ENCODE peak calls at places on chromosomes 13 and 19, in seven cellular contexts. One of them, this sample, is unnamed.

GRCh38 chr13:100630564-100630963 is 42.0 kb upstream of the GGACT start:
- DNase-seq in neural progenitor cell: peak; percentile 78
- DNase-seq in CD8-positive, alpha-beta T cell: no peak
- DNase-seq in lower lobe of right lung: no peak
- DNase-seq in osteoblast: no peak
- DNase-seq in H9: no peak
- DNase-seq in heart right ventricle: no peak
- DNase-seq in this sample: no peak

GRCh38 chr13:62512194-62513141 is 1096.8 kb upstream of the PCDH20 start:
- DNase-seq in lower lobe of right lung: no peak
- DNase-seq in H9: peak; percentile 73
- DNase-seq in CD8-positive, alpha-beta T cell: no peak
- DNase-seq in heart right ventricle: no peak
- DNase-seq in neural progenitor cell: peak; percentile 69
- DNase-seq in osteoblast: peak; percentile 26
- DNase-seq in this sample: peak; percentile 63

GRCh38 chr13:113904411-113904810 is 40.5 kb upstream of the GAS6 start:
- DNase-seq in heart right ventricle: peak; percentile 62
- DNase-seq in osteoblast: no peak
- DNase-seq in CD8-positive, alpha-beta T cell: no peak
- DNase-seq in H9: peak; percentile 65
- DNase-seq in lower lobe of right lung: no peak
- DNase-seq in neural progenitor cell: peak; percentile 75
- DNase-seq in this sample: peak; percentile 41

GRCh38 chr13:79549355-79550106 is 68.6 kb downstream of the NDFIP2 start:
- DNase-seq in lower lobe of right lung: no peak
- DNase-seq in osteoblast: no peak
- DNase-seq in CD8-positive, alpha-beta T cell: no peak
- DNase-seq in heart right ventricle: no peak
- DNase-seq in H9: no peak
- DNase-seq in neural progenitor cell: no peak
- DNase-seq in this sample: no peak

GRCh38 chr13:43815204-43815603 is 28.4 kb upstream of the ENOX1 start:
- DNase-seq in CD8-positive, alpha-beta T cell: no peak
- DNase-seq in osteoblast: no peak
- DNase-seq in neural progenitor cell: no peak
- DNase-seq in heart right ventricle: peak; percentile 30
- DNase-seq in H9: no peak
- DNase-seq in lower lobe of right lung: no peak
- DNase-seq in this sample: no peak

GRCh38 chr13:59680429-59681024 is 483.2 kb downstream of the DIAPH3 start:
- DNase-seq in heart right ventricle: no peak
- DNase-seq in H9: no peak
- DNase-seq in CD8-positive, alpha-beta T cell: no peak
- DNase-seq in neural progenitor cell: peak; percentile 35
- DNase-seq in osteoblast: peak; percentile 43
- DNase-seq in lower lobe of right lung: no peak
- DNase-seq in this sample: no peak

GRCh38 chr13:44576396-44577235 is 486 bp upstream of the TSC22D1 start:
- DNase-seq in lower lobe of right lung: peak; percentile 52
- DNase-seq in neural progenitor cell: peak; percentile 62
- DNase-seq in CD8-positive, alpha-beta T cell: peak; percentile 15
- DNase-seq in osteoblast: no peak
- DNase-seq in heart right ventricle: no peak
- DNase-seq in H9: no peak
- DNase-seq in this sample: peak; percentile 23

GRCh38 chr13:113448885-113449692 is 4.2 kb downstream of the ADPRHL1 start:
- DNase-seq in lower lobe of right lung: peak; percentile 75
- DNase-seq in heart right ventricle: peak; percentile 28
- DNase-seq in osteoblast: peak; percentile 87
- DNase-seq in H9: no peak
- DNase-seq in CD8-positive, alpha-beta T cell: peak; percentile 9
- DNase-seq in neural progenitor cell: no peak
- DNase-seq in this sample: peak; percentile 89

GRCh38 chr13:109989686-109990085 is 203.3 kb upstream of the IRS2 start:
- DNase-seq in osteoblast: no peak
- DNase-seq in H9: no peak
- DNase-seq in heart right ventricle: no peak
- DNase-seq in CD8-positive, alpha-beta T cell: no peak
- DNase-seq in lower lobe of right lung: no peak
- DNase-seq in neural progenitor cell: no peak
- DNase-seq in this sample: no peak

GRCh38 chr13:48859168-48860105 is 116.3 kb upstream of the FNDC3A start:
- DNase-seq in H9: peak; percentile 49
- DNase-seq in heart right ventricle: no peak
- DNase-seq in CD8-positive, alpha-beta T cell: no peak
- DNase-seq in neural progenitor cell: no peak
- DNase-seq in lower lobe of right lung: no peak
- DNase-seq in osteoblast: no peak
- DNase-seq in this sample: no peak

GRCh38 chr19:13887529-13887928 is 10.6 kb downstream of the NANOS3 start:
- DNase-seq in heart right ventricle: no peak
- DNase-seq in lower lobe of right lung: no peak
- DNase-seq in H9: no peak
- DNase-seq in neural progenitor cell: no peak
- DNase-seq in osteoblast: peak; percentile 93
- DNase-seq in CD8-positive, alpha-beta T cell: no peak
- DNase-seq in this sample: no peak

GRCh38 chr19:13051581-13052165 is 51.0 kb downstream of the LYL1 start:
- DNase-seq in H9: peak; percentile 89
- DNase-seq in lower lobe of right lung: peak; percentile 90
- DNase-seq in CD8-positive, alpha-beta T cell: no peak
- DNase-seq in neural progenitor cell: peak; percentile 99
- DNase-seq in heart right ventricle: no peak
- DNase-seq in osteoblast: peak; percentile 73
- DNase-seq in this sample: peak; percentile 84

GRCh38 chr19:858868-859843 is at the start of gene CFD:
- DNase-seq in CD8-positive, alpha-beta T cell: no peak
- DNase-seq in heart right ventricle: no peak
- DNase-seq in lower lobe of right lung: peak; percentile 82
- DNase-seq in neural progenitor cell: no peak
- DNase-seq in osteoblast: peak; percentile 95
- DNase-seq in H9: no peak
- DNase-seq in this sample: no peak

GRCh38 chr19:33740811-33741396 is 55.8 kb upstream of the KCTD15 start:
- DNase-seq in neural progenitor cell: peak; percentile 90
- DNase-seq in H9: peak; percentile 69
- DNase-seq in lower lobe of right lung: no peak
- DNase-seq in CD8-positive, alpha-beta T cell: no peak
- DNase-seq in osteoblast: peak; percentile 78
- DNase-seq in heart right ventricle: peak; percentile 42
- DNase-seq in this sample: peak; percentile 31

GRCh38 chr13:98222081-98222554 is 45.0 kb upstream of the RNF113B start:
- DNase-seq in lower lobe of right lung: no peak
- DNase-seq in H9: no peak
- DNase-seq in CD8-positive, alpha-beta T cell: no peak
- DNase-seq in osteoblast: no peak
- DNase-seq in neural progenitor cell: no peak
- DNase-seq in heart right ventricle: no peak
- DNase-seq in this sample: peak; percentile 88

GRCh38 chr19:13001502-13002388 is 6.5 kb downstream of the NFIX start:
- DNase-seq in heart right ventricle: peak; percentile 82
- DNase-seq in neural progenitor cell: no peak
- DNase-seq in lower lobe of right lung: no peak
- DNase-seq in H9: no peak
- DNase-seq in osteoblast: peak; percentile 94
- DNase-seq in CD8-positive, alpha-beta T cell: no peak
- DNase-seq in this sample: no peak

GRCh38 chr19:10408511-10409291 is 5.4 kb upstream of the CDC37 start:
- DNase-seq in heart right ventricle: no peak
- DNase-seq in neural progenitor cell: no peak
- DNase-seq in osteoblast: peak; percentile 85
- DNase-seq in CD8-positive, alpha-beta T cell: no peak
- DNase-seq in lower lobe of right lung: peak; percentile 84
- DNase-seq in H9: no peak
- DNase-seq in this sample: peak; percentile 73

GRCh38 chr19:19146000-19146608 is 7.8 kb upstream of the TMEM161A start:
- DNase-seq in osteoblast: peak; percentile 97
- DNase-seq in lower lobe of right lung: peak; percentile 86
- DNase-seq in CD8-positive, alpha-beta T cell: peak; percentile 78
- DNase-seq in neural progenitor cell: peak; percentile 72
- DNase-seq in heart right ventricle: peak; percentile 76
- DNase-seq in H9: peak; percentile 89
- DNase-seq in this sample: peak; percentile 81

GRCh38 chr19:9538183-9539058 is at the start of gene ZNF426:
- DNase-seq in H9: peak; percentile 89
- DNase-seq in lower lobe of right lung: peak; percentile 91
- DNase-seq in neural progenitor cell: peak; percentile 93
- DNase-seq in heart right ventricle: peak; percentile 90
- DNase-seq in CD8-positive, alpha-beta T cell: peak; percentile 77
- DNase-seq in osteoblast: peak; percentile 98
- DNase-seq in this sample: peak; percentile 79

DNA sequence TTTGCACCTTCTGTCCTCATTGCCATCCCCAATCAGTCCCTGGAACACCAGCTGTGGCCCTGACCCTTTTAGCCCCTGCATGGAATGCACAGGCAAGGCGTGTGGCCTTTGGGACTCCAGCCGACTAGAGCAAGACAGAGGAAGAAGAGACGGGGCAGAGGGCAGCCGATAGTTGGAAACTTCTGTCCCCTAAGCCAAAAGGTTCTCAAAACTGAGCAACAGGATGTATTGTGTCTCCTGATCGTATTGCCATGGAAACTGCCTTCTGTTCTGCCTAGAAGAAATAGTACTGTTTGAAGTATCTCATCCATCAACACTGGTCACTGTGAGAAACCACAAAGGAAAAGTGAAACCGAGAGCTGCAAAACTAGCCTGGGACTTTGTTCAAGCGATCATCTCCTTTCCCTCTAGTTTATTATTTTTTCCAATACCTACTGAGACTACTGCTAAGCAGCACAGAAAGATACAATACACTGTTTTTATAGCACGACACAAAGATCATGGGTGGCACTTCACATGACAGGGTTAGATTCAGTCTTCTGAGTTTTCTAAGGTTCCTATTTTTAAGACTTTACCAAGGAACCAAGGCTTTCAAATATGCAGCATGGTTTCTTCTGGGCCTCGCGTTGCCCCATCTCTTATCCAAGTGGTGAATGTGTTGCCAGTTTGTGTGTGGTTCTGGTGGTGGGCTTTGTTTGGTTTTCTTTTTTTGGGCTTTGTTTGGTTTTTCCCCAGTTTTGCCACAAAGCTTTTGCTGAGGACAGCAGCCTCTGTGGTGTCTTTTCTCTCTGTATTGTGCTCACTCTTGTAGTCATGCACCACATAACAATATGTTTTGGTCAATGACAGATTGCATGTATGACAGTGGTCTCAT is 49.3 kb upstream of the GPR183 start:
- DNase-seq in H9: no peak
- DNase-seq in neural progenitor cell: no peak
- DNase-seq in osteoblast: no peak
- DNase-seq in heart right ventricle: peak; percentile 34
- DNase-seq in CD8-positive, alpha-beta T cell: no peak
- DNase-seq in lower lobe of right lung: peak; percentile 56
- DNase-seq in this sample: no peak
- H3K27ac ChIP-seq in H9: no peak overlapping the region
- H3K27ac ChIP-seq in neural progenitor cell: no peak overlapping the region
- H3K27ac ChIP-seq in osteoblast: peak overlapping the region; percentile 88
- H3K27ac ChIP-seq in heart right ventricle: peak overlapping the region; percentile 60
- H3K27ac ChIP-seq in CD8-positive, alpha-beta T cell: peak overlapping the region; percentile 97
- H3K27ac ChIP-seq in lower lobe of right lung: peak overlapping the region; percentile 84
- H3K27ac ChIP-seq in this sample: peak overlapping the region; percentile 56

GRCh38 chr19:47231215-47232054 is 436 bp upstream of the BBC3 start:
- DNase-seq in lower lobe of right lung: peak; percentile 94
- DNase-seq in neural progenitor cell: peak; percentile 90
- DNase-seq in CD8-positive, alpha-beta T cell: peak; percentile 88
- DNase-seq in osteoblast: peak; percentile 97
- DNase-seq in H9: peak; percentile 93
- DNase-seq in heart right ventricle: peak; percentile 90
- DNase-seq in this sample: peak; percentile 94
- H3K4me1 ChIP-seq in lower lobe of right lung: peaks cover 40% of the 10 kb centered on the region
- H3K4me1 ChIP-seq in neural progenitor cell: peaks cover 16% of the 10 kb centered on the region
- H3K4me1 ChIP-seq in CD8-positive, alpha-beta T cell: peaks cover 42% of the 10 kb centered on the region
- H3K4me1 ChIP-seq in osteoblast: peaks cover 47% of the 10 kb centered on the region
- H3K4me1 ChIP-seq in H9: peaks cover 7% of the 10 kb centered on the region
- H3K4me1 ChIP-seq in heart right ventricle: peaks cover 25% of the 10 kb centered on the region
- H3K4me1 ChIP-seq in this sample: peaks cover 53% of the 10 kb centered on the region

GRCh38 chr19:41784337-41785239 is 11.8 kb upstream of the CEACAM3 start:
- DNase-seq in H9: no peak
- DNase-seq in heart right ventricle: no peak
- DNase-seq in neural progenitor cell: no peak
- DNase-seq in lower lobe of right lung: no peak
- DNase-seq in CD8-positive, alpha-beta T cell: no peak
- DNase-seq in osteoblast: no peak
- DNase-seq in this sample: no peak

GRCh38 chr19:41785653-41786052 is 10.7 kb upstream of the CEACAM3 start:
- DNase-seq in lower lobe of right lung: peak; percentile 81
- DNase-seq in osteoblast: no peak
- DNase-seq in heart right ventricle: peak; percentile 29
- DNase-seq in neural progenitor cell: peak; percentile 76
- DNase-seq in CD8-positive, alpha-beta T cell: peak; percentile 60
- DNase-seq in H9: peak; percentile 86
- DNase-seq in this sample: peak; percentile 68
- TF ChIP-seq CTCF in lower lobe of right lung: peak; percentile 79
- TF ChIP-seq CTCF in osteoblast: peak; percentile 81
- TF ChIP-seq CTCF in heart right ventricle: peak; percentile 57
- TF ChIP-seq CTCF in neural progenitor cell: peak; percentile 83
- TF ChIP-seq CTCF in CD8-positive, alpha-beta T cell: peak; percentile 82
- TF ChIP-seq CTCF in H9: peak; percentile 80
- TF ChIP-seq CTCF in this sample: peak; percentile 74

GRCh38 chr19:38494379-38494778 is 60.9 kb downstream of the RYR1 start:
- DNase-seq in lower lobe of right lung: no peak
- DNase-seq in heart right ventricle: no peak
- DNase-seq in neural progenitor cell: no peak
- DNase-seq in CD8-positive, alpha-beta T cell: no peak
- DNase-seq in H9: no peak
- DNase-seq in osteoblast: peak; percentile 67
- DNase-seq in this sample: no peak

GRCh38 chr19:38488096-38488495 is 54.6 kb downstream of the RYR1 start:
- DNase-seq in neural progenitor cell: no peak
- DNase-seq in H9: no peak
- DNase-seq in heart right ventricle: no peak
- DNase-seq in CD8-positive, alpha-beta T cell: no peak
- DNase-seq in osteoblast: peak; percentile 29
- DNase-seq in lower lobe of right lung: no peak
- DNase-seq in this sample: no peak

GRCh38 chr19:38492147-38492813 is 58.8 kb downstream of the RYR1 start:
- DNase-seq in lower lobe of right lung: no peak
- DNase-seq in neural progenitor cell: no peak
- DNase-seq in heart right ventricle: no peak
- DNase-seq in osteoblast: peak; percentile 35
- DNase-seq in CD8-positive, alpha-beta T cell: no peak
- DNase-seq in H9: no peak
- DNase-seq in this sample: no peak

GRCh38 chr19:38488811-38489481 is 55.5 kb downstream of the RYR1 start:
- DNase-seq in H9: no peak
- DNase-seq in heart right ventricle: no peak
- DNase-seq in lower lobe of right lung: no peak
- DNase-seq in CD8-positive, alpha-beta T cell: no peak
- DNase-seq in neural progenitor cell: no peak
- DNase-seq in osteoblast: peak; percentile 60
- DNase-seq in this sample: no peak

DNA sequence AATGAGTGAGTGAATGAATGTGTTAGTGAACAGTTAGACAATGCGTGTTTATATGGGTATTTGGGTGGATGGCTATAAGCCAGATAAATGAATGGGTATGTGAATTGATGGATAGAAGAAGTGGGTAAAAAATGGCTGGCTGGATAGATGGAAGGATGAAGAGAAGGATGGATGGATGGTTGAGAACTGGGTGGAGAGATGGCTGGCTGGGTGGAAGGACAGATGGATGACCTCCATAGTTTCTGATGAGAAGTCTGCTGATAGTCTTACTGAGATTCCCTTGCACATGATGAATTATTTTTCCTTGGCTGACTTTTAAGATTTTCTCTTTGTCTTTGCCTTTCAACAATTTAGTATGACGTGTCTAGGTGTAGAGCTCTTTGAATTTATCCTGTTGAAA is 57.4 kb downstream of the RYR1 start:
- DNase-seq in neural progenitor cell: no peak
- DNase-seq in lower lobe of right lung: no peak
- DNase-seq in H9: no peak
- DNase-seq in CD8-positive, alpha-beta T cell: no peak
- DNase-seq in osteoblast: peak; percentile 14
- DNase-seq in heart right ventricle: no peak
- DNase-seq in this sample: no peak
- H3K27ac ChIP-seq in neural progenitor cell: no peak overlapping the region
- H3K27ac ChIP-seq in lower lobe of right lung: no peak overlapping the region
- H3K27ac ChIP-seq in H9: no peak overlapping the region
- H3K27ac ChIP-seq in CD8-positive, alpha-beta T cell: no peak overlapping the region
- H3K27ac ChIP-seq in osteoblast: no peak overlapping the region
- H3K27ac ChIP-seq in heart right ventricle: no peak overlapping the region
- H3K27ac ChIP-seq in this sample: no peak overlapping the region

This sample was measured in body of pancreas.